ENCODE peak calls at places on chromosomes 5 and 9, in nine cellular contexts. A is MM.1S; Q is adrenal gland; Y is tibial artery; L is epithelial cell of prostate; D is CD8-positive, alpha-beta T cell; J is sigmoid colon; U is left ventricle myocardium inferior; E is CD8-positive, alpha-beta memory T cell. X is an unnamed sample.

GRCh38 chr5:2895196-2895595 is 143.7 kb upstream of the IRX2 start:
- DNase-seq in L (no peak), Y (peak; percentile 35), Q (no peak), J (no peak), E (no peak), U (no peak), D (no peak), A (no peak), X (no peak)

GRCh38 chr9:93303258-93303771 is 119.4 kb downstream of the WNK2 start:
- DNase-seq in E (no peak), J (peak; percentile 36), A (no peak), D (no peak), Q (no peak), Y (peak; percentile 50), L (no peak), U (no peak), X (no peak)

GRCh38 chr5:164256351-164256750 is 750.9 kb downstream of the MAT2B start:
- DNase-seq in Y (no peak), L (peak; percentile 14), J (no peak), D (no peak), A (no peak), E (no peak), U (no peak), Q (no peak), X (peak; percentile 23)

GRCh38 chr5:6819521-6819920 is 106.3 kb downstream of the TENT4A start:
- DNase-seq in E (no peak), D (no peak), Q (no peak), A (no peak), L (no peak), J (no peak), Y (no peak), U (no peak), X (no peak)

GRCh38 chr5:150278046-150278760 is 11.4 kb downstream of the CAMK2A start:
- DNase-seq in J (no peak), L (no peak), U (no peak), E (no peak), A (no peak), Q (no peak), Y (no peak), D (no peak), X (no peak)

GRCh38 chr5:113278976-113279375 is 155.8 kb downstream of the TSSK1B start:
- DNase-seq in L (no peak), Y (no peak), U (no peak), D (no peak), A (no peak), J (no peak), E (no peak), Q (no peak), X (no peak)

GRCh38 chr5:158881076-158881880 is 218.4 kb downstream of the EBF1 start:
- DNase-seq in E (no peak), L (no peak), Y (no peak), U (no peak), J (no peak), A (no peak), D (no peak), Q (no peak), X (no peak)

GRCh38 chr9:92563701-92564100 is 27.9 kb upstream of the ECM2 start:
- DNase-seq in J (no peak), Q (no peak), L (no peak), A (no peak), U (no peak), Y (no peak), E (no peak), D (no peak), X (no peak)

GRCh38 chr5:72951850-72952468 is 3.9 kb upstream of the FCHO2 start:
- DNase-seq in D (no peak), J (no peak), Q (peak; percentile 10), L (peak; percentile 40), E (no peak), Y (no peak), U (no peak), A (no peak), X (peak; percentile 93)

GRCh38 chr5:178583279-178583678 is 6.9 kb downstream of the COL23A1 start:
- DNase-seq in D (no peak), E (no peak), L (no peak), Q (no peak), Y (no peak), J (no peak), A (no peak), U (no peak), X (no peak)

GRCh38 chr5:122163151-122164069 is 34.1 kb downstream of the ZNF474 start:
- DNase-seq in Y (peak; percentile 76), D (no peak), Q (no peak), L (peak; percentile 57), E (no peak), U (no peak), J (no peak), A (no peak), X (peak; percentile 85)

GRCh38 chr9:124671861-124672260 is 99.2 kb downstream of the NR6A1 start:
- DNase-seq in D (no peak), Y (no peak), J (no peak), L (no peak), E (no peak), U (no peak), Q (no peak), A (no peak), X (no peak)

GRCh38 chr5:66174338-66174737 is 30.2 kb downstream of the SREK1 start:
- DNase-seq in A (no peak), L (no peak), E (no peak), D (no peak), Q (peak; percentile 7), J (no peak), U (no peak), Y (no peak), X (no peak)

GRCh38 chr9:126307306-126308061 is 19.1 kb upstream of the MVB12B start:
- DNase-seq in A (no peak), U (no peak), L (no peak), Q (no peak), D (no peak), Y (no peak), J (no peak), E (no peak), X (no peak)

DNA sequence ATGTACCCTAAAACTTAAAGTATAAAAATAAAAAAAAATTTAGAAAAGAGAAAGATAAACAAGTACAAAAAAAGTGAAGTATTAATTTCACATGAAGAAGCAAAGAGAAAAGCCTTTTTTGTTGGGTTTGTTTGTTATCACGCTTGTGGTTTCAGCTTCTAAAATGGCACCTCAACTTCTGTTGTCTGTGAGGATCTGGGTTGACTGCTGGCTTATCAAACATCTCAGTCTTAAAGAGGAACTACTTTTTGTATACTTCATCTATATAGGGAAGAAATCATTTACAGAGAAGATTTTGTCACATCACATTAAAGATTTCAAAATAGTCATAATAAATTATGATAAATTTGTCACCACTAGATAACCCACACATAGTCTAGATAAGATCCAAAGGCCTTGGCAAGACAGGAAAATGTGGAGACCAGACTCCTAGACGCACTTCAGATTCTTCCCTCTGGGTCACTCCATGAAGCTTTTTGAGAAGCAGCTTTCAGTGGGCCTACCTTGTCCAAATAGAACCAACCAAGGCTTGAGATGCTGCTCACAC is 8.8 kb upstream of the ADGRV1 start:
- DNase-seq in E (no peak), A (no peak), Q (no peak), Y (no peak), D (no peak), L (no peak), J (no peak), U (no peak), X (no peak)
- H3K27ac ChIP-seq in E (no peak overlapping the region), A (no peak overlapping the region), Q (no peak overlapping the region), Y (no peak overlapping the region), D (no peak overlapping the region), L (no peak overlapping the region), J (no peak overlapping the region), U (no peak overlapping the region), X (no peak overlapping the region)

GRCh38 chr9:121133104-121133816 is 58.5 kb downstream of the CNTRL start:
- DNase-seq in Q (peak; percentile 8), A (no peak), D (peak; percentile 70), E (peak; percentile 65), L (no peak), J (no peak), U (no peak), Y (no peak), X (peak; percentile 34)
- H3K27ac ChIP-seq in Q (no peak overlapping the region), A (no peak overlapping the region), D (peak overlapping the region; percentile 4), E (peak overlapping the region; percentile 47), L (peak overlapping the region; percentile 26), J (no peak overlapping the region), U (no peak overlapping the region), Y (no peak overlapping the region), X (peak overlapping the region; percentile 70)

GRCh38 chr9:2158111-2158610 is 143.0 kb downstream of the SMARCA2 start:
- DNase-seq in A (peak; percentile 86), Q (peak; percentile 67), U (peak; percentile 38), E (peak; percentile 48), L (no peak), Y (no peak), D (peak; percentile 3), J (peak; percentile 67), X (peak; percentile 24)
- H3K27ac ChIP-seq in A (peak overlapping the region; percentile 82), Q (peak overlapping the region; percentile 78), U (peak overlapping the region; percentile 77), E (no peak overlapping the region), L (peak overlapping the region; percentile 61), Y (peak overlapping the region; percentile 77), D (no peak overlapping the region), J (peak overlapping the region; percentile 75), X (peak overlapping the region; percentile 91)

DNA sequence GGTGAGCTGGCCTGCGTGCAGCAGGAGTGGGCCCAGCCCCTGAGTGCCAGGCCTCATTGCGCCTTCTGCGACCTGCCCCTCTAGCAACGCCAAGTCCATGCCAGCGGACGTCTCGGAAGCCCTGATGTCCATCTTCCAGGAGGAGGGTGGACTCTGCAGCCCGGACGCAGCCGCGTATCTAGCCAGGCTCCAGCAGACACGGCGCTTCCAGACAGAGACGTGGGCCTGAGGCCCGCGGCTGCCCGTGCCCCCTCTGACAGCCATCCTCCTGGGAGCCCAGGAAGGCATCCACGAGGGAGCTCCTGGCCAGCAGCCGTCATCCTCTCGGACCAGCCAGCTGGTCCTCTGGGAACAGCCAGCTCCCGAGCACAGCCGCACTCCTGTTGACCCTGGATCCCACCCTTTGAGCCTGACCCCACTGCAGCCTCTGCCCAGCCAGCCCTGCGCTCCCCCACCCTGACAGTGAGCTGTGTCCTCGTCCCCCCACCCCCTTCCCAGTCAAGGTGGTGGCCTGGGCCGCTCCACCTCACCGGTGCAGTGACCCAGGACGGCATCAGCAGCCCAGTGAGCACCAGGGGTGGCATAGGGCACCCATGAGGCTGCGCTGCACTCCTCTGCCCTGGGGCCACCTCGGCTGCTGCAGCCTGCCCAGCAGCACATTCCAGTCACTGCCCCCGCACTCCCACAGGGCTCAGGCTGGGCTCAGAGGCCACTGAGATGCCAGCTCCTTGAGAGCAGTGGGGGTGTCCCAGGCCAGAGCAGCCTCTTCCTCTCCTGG is 5.7 kb downstream of the RNF208 start:
- DNase-seq in D (no peak), J (no peak), A (no peak), U (no peak), Q (no peak), Y (no peak), L (no peak), E (no peak), X (no peak)
- H3K27ac ChIP-seq in D (no peak overlapping the region), J (no peak overlapping the region), A (no peak overlapping the region), U (no peak overlapping the region), Q (no peak overlapping the region), Y (no peak overlapping the region), L (no peak overlapping the region), E (no peak overlapping the region), X (peak overlapping the region; percentile 82)

X was measured in RWPE1.